ENCODE peak calls at places on chromosomes 6 and 20, in five cellular contexts. One of them, this sample, is unnamed.

GRCh38 chr6:33290459-33290858 is 1.1 kb downstream of the PFDN6 start:
- DNase-seq in HepG2: no peak
- DNase-seq in K562: no peak
- DNase-seq in GM12878: no peak
- DNase-seq in SK-N-SH: no peak
- DNase-seq in this sample: no peak

GRCh38 chr6:13188306-13188705 is 140.0 kb downstream of the TBC1D7 start:
- DNase-seq in HepG2: no peak
- DNase-seq in K562: no peak
- DNase-seq in GM12878: no peak
- DNase-seq in SK-N-SH: no peak
- DNase-seq in this sample: no peak

GRCh38 chr6:79466222-79466834 is 70.9 kb downstream of the LCA5 start:
- DNase-seq in HepG2: no peak
- DNase-seq in K562: no peak
- DNase-seq in GM12878: no peak
- DNase-seq in SK-N-SH: peak
- DNase-seq in this sample: peak

GRCh38 chr6:23456396-23456795 is 669.6 kb upstream of the NRSN1 start:
- DNase-seq in HepG2: no peak
- DNase-seq in K562: no peak
- DNase-seq in GM12878: no peak
- DNase-seq in SK-N-SH: no peak
- DNase-seq in this sample: no peak

GRCh38 chr6:30802731-30803130 is 58.4 kb upstream of the IER3 start:
- DNase-seq in HepG2: no peak
- DNase-seq in K562: no peak
- DNase-seq in GM12878: no peak
- DNase-seq in SK-N-SH: no peak
- DNase-seq in this sample: no peak

GRCh38 chr6:15818491-15818890 is 155.7 kb upstream of the DTNBP1 start:
- DNase-seq in HepG2: no peak
- DNase-seq in K562: no peak
- DNase-seq in GM12878: no peak
- DNase-seq in SK-N-SH: no peak
- DNase-seq in this sample: no peak

GRCh38 chr6:65776332-65776731 is 69.3 kb upstream of the EYS start:
- DNase-seq in HepG2: no peak
- DNase-seq in K562: no peak
- DNase-seq in GM12878: no peak
- DNase-seq in SK-N-SH: no peak
- DNase-seq in this sample: peak

GRCh38 chr6:27295301-27296079 is 16.6 kb downstream of the POM121L2 start:
- DNase-seq in HepG2: peak
- DNase-seq in K562: peak
- DNase-seq in GM12878: no peak
- DNase-seq in SK-N-SH: no peak
- DNase-seq in this sample: peak

GRCh38 chr6:4287811-4288244 is 152.5 kb upstream of the ECI2 start:
- DNase-seq in HepG2: no peak
- DNase-seq in K562: no peak
- DNase-seq in GM12878: no peak
- DNase-seq in SK-N-SH: peak
- DNase-seq in this sample: no peak

GRCh38 chr6:70314240-70314639 is 11.4 kb upstream of the COL9A1 start:
- DNase-seq in HepG2: no peak
- DNase-seq in K562: no peak
- DNase-seq in GM12878: no peak
- DNase-seq in SK-N-SH: no peak
- DNase-seq in this sample: no peak

GRCh38 chr6:157548635-157549467 is 167.9 kb downstream of the ZDHHC14 start:
- DNase-seq in HepG2: no peak
- DNase-seq in K562: no peak
- DNase-seq in GM12878: no peak
- DNase-seq in SK-N-SH: no peak
- DNase-seq in this sample: no peak

GRCh38 chr6:90859056-90859455 is 272.2 kb upstream of the MAP3K7 start:
- DNase-seq in HepG2: no peak
- DNase-seq in K562: no peak
- DNase-seq in GM12878: no peak
- DNase-seq in SK-N-SH: no peak
- DNase-seq in this sample: no peak

GRCh38 chr6:170081556-170081955 is 209.3 kb downstream of the DLL1 start:
- DNase-seq in HepG2: no peak
- DNase-seq in K562: no peak
- DNase-seq in GM12878: no peak
- DNase-seq in SK-N-SH: no peak
- DNase-seq in this sample: no peak

GRCh38 chr6:35534396-35535170 is 21.9 kb upstream of the TULP1 start:
- DNase-seq in HepG2: no peak
- DNase-seq in K562: no peak
- DNase-seq in GM12878: no peak
- DNase-seq in SK-N-SH: peak
- DNase-seq in this sample: no peak

GRCh38 chr6:21694168-21694567 is 100.6 kb downstream of the SOX4 start:
- DNase-seq in HepG2: no peak
- DNase-seq in K562: no peak
- DNase-seq in GM12878: no peak
- DNase-seq in SK-N-SH: no peak
- DNase-seq in this sample: no peak

GRCh38 chr6:39440039-39440426 is 117.5 kb upstream of the KCNK16 start:
- DNase-seq in HepG2: no peak
- DNase-seq in K562: no peak
- DNase-seq in GM12878: no peak
- DNase-seq in SK-N-SH: no peak
- DNase-seq in this sample: no peak

GRCh38 chr6:87705070-87705691 is 3.1 kb upstream of the AKIRIN2 start:
- DNase-seq in HepG2: peak
- DNase-seq in K562: peak
- DNase-seq in GM12878: peak
- DNase-seq in SK-N-SH: no peak
- DNase-seq in this sample: no peak

GRCh38 chr6:33425668-33426577 is 6.1 kb downstream of the SYNGAP1 start:
- DNase-seq in HepG2: peak
- DNase-seq in K562: peak
- DNase-seq in GM12878: no peak
- DNase-seq in SK-N-SH: peak
- DNase-seq in this sample: peak

GRCh38 chr20:32845786-32846185 is 12.9 kb upstream of the EFCAB8 start:
- DNase-seq in HepG2: peak
- DNase-seq in K562: no peak
- DNase-seq in GM12878: no peak
- DNase-seq in SK-N-SH: no peak
- DNase-seq in this sample: no peak

GRCh38 chr6:52517502-52518278 is 59.2 kb downstream of the TRAM2 start:
- DNase-seq in HepG2: peak
- DNase-seq in K562: peak
- DNase-seq in GM12878: no peak
- DNase-seq in SK-N-SH: peak
- DNase-seq in this sample: peak

GRCh38 chr6:112286010-112286409 is 31.6 kb upstream of the LAMA4 start:
- DNase-seq in HepG2: no peak
- DNase-seq in K562: no peak
- DNase-seq in GM12878: peak
- DNase-seq in SK-N-SH: peak
- DNase-seq in this sample: no peak

GRCh38 chr20:18004389-18005031 is 35.7 kb downstream of the MGME1 start:
- DNase-seq in HepG2: peak
- DNase-seq in K562: no peak
- DNase-seq in GM12878: no peak
- DNase-seq in SK-N-SH: no peak
- DNase-seq in this sample: no peak

GRCh38 chr20:38940644-38941043 is 14.4 kb downstream of the FAM83D start:
- DNase-seq in HepG2: no peak
- DNase-seq in K562: no peak
- DNase-seq in GM12878: no peak
- DNase-seq in SK-N-SH: no peak
- DNase-seq in this sample: no peak

GRCh38 chr6:84769247-84769646 is 4.8 kb upstream of the TBX18 start:
- DNase-seq in HepG2: no peak
- DNase-seq in K562: peak
- DNase-seq in GM12878: no peak
- DNase-seq in SK-N-SH: no peak
- DNase-seq in this sample: no peak

GRCh38 chr6:147205690-147206600 is 1.7 kb downstream of the STXBP5 start:
- DNase-seq in HepG2: peak
- DNase-seq in K562: peak
- DNase-seq in GM12878: no peak
- DNase-seq in SK-N-SH: peak
- DNase-seq in this sample: no peak

GRCh38 chr6:147204843-147205311 is 660 bp downstream of the STXBP5 start:
- DNase-seq in HepG2: no peak
- DNase-seq in K562: no peak
- DNase-seq in GM12878: no peak
- DNase-seq in SK-N-SH: no peak
- DNase-seq in this sample: no peak

GRCh38 chr6:147209762-147210449 is 5.7 kb downstream of the STXBP5 start:
- DNase-seq in HepG2: no peak
- DNase-seq in K562: no peak
- DNase-seq in GM12878: no peak
- DNase-seq in SK-N-SH: no peak
- DNase-seq in this sample: no peak

GRCh38 chr6:147207351-147207750 is 3.1 kb downstream of the STXBP5 start:
- DNase-seq in HepG2: no peak
- DNase-seq in K562: no peak
- DNase-seq in GM12878: no peak
- DNase-seq in SK-N-SH: no peak
- DNase-seq in this sample: no peak

DNA sequence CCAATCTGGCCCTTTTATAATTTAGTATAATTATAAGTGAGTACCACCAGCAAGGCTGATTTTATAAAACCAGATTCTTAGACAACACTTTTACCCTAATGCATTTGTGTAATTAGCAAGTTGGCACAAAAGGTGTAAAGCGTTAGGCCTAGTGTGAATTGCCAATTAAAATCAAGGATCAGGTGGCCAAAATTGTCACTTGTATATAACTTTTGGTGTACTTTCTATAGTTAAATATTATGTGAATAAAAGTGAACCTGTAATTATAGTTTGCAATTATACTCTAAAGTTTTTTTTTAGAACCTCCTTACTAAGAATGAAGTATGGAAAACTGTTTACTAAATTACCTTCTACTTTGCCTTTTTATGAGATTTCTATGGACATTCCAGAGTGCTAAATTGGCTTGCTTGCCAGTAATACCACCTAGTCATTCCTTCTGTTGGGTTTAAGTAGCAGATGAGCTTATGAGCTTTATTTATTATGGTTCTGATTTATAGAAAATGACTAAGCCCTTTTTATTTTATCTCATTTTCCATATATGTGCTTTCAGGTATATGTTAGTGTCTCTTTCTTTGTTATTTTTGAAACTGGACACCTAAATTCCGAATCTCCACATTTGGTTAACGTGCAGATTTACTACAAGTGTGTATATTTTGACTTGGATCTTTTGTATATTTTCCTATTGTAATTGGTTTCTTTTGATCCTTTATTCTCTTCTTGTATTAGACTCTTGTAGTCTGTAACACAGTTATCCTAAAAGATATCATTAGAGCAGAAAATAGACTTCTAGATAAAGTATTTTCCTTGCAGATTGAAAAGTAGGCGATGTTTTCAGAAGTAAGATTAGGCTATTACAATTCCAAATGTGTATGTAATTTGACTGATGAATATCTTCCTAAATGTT is 3.9 kb downstream of the STXBP5 start:
- DNase-seq in HepG2: no peak
- DNase-seq in K562: no peak
- DNase-seq in GM12878: no peak
- DNase-seq in SK-N-SH: no peak
- DNase-seq in this sample: no peak
- TF ChIP-seq FOXM1 in HepG2: no peak
- TF ChIP-seq FOXM1 in K562: no peak
- TF ChIP-seq FOXM1 in GM12878: no peak
- TF ChIP-seq FOXM1 in SK-N-SH: no peak
- TF ChIP-seq FOXM1 in this sample: no peak

GRCh38 chr20:37543828-37544227 is 16.2 kb upstream of the BLCAP start:
- DNase-seq in HepG2: peak
- DNase-seq in K562: no peak
- DNase-seq in GM12878: no peak
- DNase-seq in SK-N-SH: peak
- DNase-seq in this sample: peak
- TF ChIP-seq FOXM1 in HepG2: no peak
- TF ChIP-seq FOXM1 in K562: no peak
- TF ChIP-seq FOXM1 in GM12878: no peak
- TF ChIP-seq FOXM1 in SK-N-SH: no peak
- TF ChIP-seq FOXM1 in this sample: no peak

GRCh38 chr6:139588076-139588639 is 213.7 kb upstream of the CITED2 start:
- DNase-seq in HepG2: peak
- DNase-seq in K562: peak
- DNase-seq in GM12878: no peak
- DNase-seq in SK-N-SH: no peak
- DNase-seq in this sample: peak
- TF ChIP-seq FOXM1 in HepG2: no peak
- TF ChIP-seq FOXM1 in K562: peak
- TF ChIP-seq FOXM1 in GM12878: no peak
- TF ChIP-seq FOXM1 in SK-N-SH: no peak
- TF ChIP-seq FOXM1 in this sample: no peak

GRCh38 chr20:51417745-51418529 is 124.6 kb downstream of the NFATC2 start:
- DNase-seq in HepG2: no peak
- DNase-seq in K562: no peak
- DNase-seq in GM12878: no peak
- DNase-seq in SK-N-SH: no peak
- DNase-seq in this sample: no peak

GRCh38 chr20:51420111-51420510 is 122.4 kb downstream of the NFATC2 start:
- DNase-seq in HepG2: no peak
- DNase-seq in K562: peak
- DNase-seq in GM12878: no peak
- DNase-seq in SK-N-SH: no peak
- DNase-seq in this sample: no peak

GRCh38 chr20:51419236-51419635 is 123.3 kb downstream of the NFATC2 start:
- DNase-seq in HepG2: no peak
- DNase-seq in K562: peak
- DNase-seq in GM12878: no peak
- DNase-seq in SK-N-SH: no peak
- DNase-seq in this sample: no peak

GRCh38 chr20:51420805-51421204 is 121.7 kb downstream of the NFATC2 start:
- DNase-seq in HepG2: no peak
- DNase-seq in K562: no peak
- DNase-seq in GM12878: no peak
- DNase-seq in SK-N-SH: no peak
- DNase-seq in this sample: no peak

DNA sequence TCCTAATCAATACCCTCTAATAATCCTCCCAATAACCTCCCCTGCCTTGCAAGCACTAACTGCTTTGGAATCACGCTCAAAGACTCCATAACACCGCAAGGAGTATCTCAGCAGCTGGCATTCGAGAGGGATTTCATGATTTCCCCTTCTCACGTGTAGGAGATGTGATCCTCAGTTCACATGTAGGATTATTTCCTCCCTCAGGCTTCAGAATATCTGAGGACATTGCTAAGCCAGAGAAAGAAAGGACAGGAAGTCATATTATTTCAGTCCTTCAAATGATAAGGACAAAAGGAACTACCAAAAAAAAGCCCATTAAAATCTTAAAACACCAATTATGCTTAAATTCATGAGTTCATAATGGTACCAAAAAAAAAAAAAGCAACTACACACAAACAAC is 122.9 kb downstream of the NFATC2 start:
- DNase-seq in HepG2: no peak
- DNase-seq in K562: no peak
- DNase-seq in GM12878: no peak
- DNase-seq in SK-N-SH: no peak
- DNase-seq in this sample: no peak
- TF ChIP-seq FOXM1 in HepG2: no peak
- TF ChIP-seq FOXM1 in K562: no peak
- TF ChIP-seq FOXM1 in GM12878: no peak
- TF ChIP-seq FOXM1 in SK-N-SH: no peak
- TF ChIP-seq FOXM1 in this sample: no peak

GRCh38 chr6:160221423-160221822 is 37.2 kb downstream of the SLC22A2 start:
- DNase-seq in HepG2: peak
- DNase-seq in K562: no peak
- DNase-seq in GM12878: peak
- DNase-seq in SK-N-SH: no peak
- DNase-seq in this sample: no peak
- TF ChIP-seq FOXM1 in HepG2: no peak
- TF ChIP-seq FOXM1 in K562: no peak
- TF ChIP-seq FOXM1 in GM12878: no peak
- TF ChIP-seq FOXM1 in SK-N-SH: no peak
- TF ChIP-seq FOXM1 in this sample: no peak

This sample was measured in HEK293T.